ENCODE peak calls at places on chromosomes 4 and X, in eight cellular contexts. Z, W, X, R, Y, U, B and O are unnamed samples.
A peak's percentile ranks its signal among the peaks of the same experiment; 100 is the strongest.

GRCh38 chr4:147318581-147318980 is 162.3 kb upstream of the EDNRA start:
- DNase-seq in W (no peak), Y (peak; percentile 68), Z (peak; percentile 73), X (no peak), B (no peak), R (no peak), U (no peak), O (no peak)

GRCh38 chrX:8349816-8350544 is 114.7 kb upstream of the VCX3B start:
- DNase-seq in B (no peak), W (no peak), X (no peak), Y (no peak), R (no peak), Z (no peak), U (no peak), O (no peak)

GRCh38 chr4:168609369-168609768 is 112.5 kb downstream of the PALLD start:
- DNase-seq in R (no peak), U (no peak), W (no peak), Y (no peak), Z (no peak), B (no peak), X (no peak), O (no peak)

GRCh38 chrX:153672531-153673397 is 849 bp downstream of the PNCK start:
- DNase-seq in X (no peak), Y (no peak), Z (no peak), U (no peak), R (peak; percentile 55), W (no peak), B (no peak), O (no peak)

GRCh38 chrX:148552775-148553174 is 52.4 kb downstream of the AFF2 start:
- DNase-seq in W (no peak), Z (no peak), X (no peak), R (no peak), U (no peak), B (no peak), Y (no peak), O (no peak)

GRCh38 chrX:100928660-100929613 is at the start of gene XKRX:
- DNase-seq in Y (no peak), B (peak; percentile 30), X (no peak), U (peak; percentile 65), Z (peak; percentile 3), W (peak; percentile 19), R (peak; percentile 91), O (peak; percentile 82)

GRCh38 chrX:16868920-16869319 is 1.2 kb downstream of the RBBP7 start:
- DNase-seq in W (no peak), Z (no peak), B (no peak), Y (no peak), X (no peak), R (no peak), U (no peak), O (no peak)

GRCh38 chr4:24551492-24552330 is 32.6 kb downstream of the DHX15 start:
- DNase-seq in Y (peak; percentile 70), B (no peak), X (no peak), U (no peak), W (no peak), Z (peak; percentile 69), R (no peak), O (no peak)

GRCh38 chr4:87103086-87103485 is 117.3 kb downstream of the KLHL8 start:
- DNase-seq in B (no peak), Z (no peak), R (no peak), X (no peak), U (no peak), Y (no peak), W (no peak), O (no peak)

GRCh38 chr4:75673959-75674328 is 733 bp upstream of the G3BP2 start:
- DNase-seq in Y (no peak), Z (peak; percentile 45), R (peak; percentile 46), X (no peak), W (no peak), B (no peak), U (no peak), O (no peak)

GRCh38 chr4:11669156-11669555 is 240.5 kb upstream of the HS3ST1 start:
- DNase-seq in U (no peak), Y (peak; percentile 39), B (no peak), R (no peak), X (no peak), Z (peak; percentile 7), W (no peak), O (no peak)

GRCh38 chrX:45771114-45771513 is 570.4 kb upstream of the DIPK2B start:
- DNase-seq in X (no peak), R (no peak), B (no peak), W (peak; percentile 73), Y (peak; percentile 96), Z (peak; percentile 93), U (peak; percentile 60), O (peak; percentile 42)

GRCh38 chrX:107576841-107577240 is 51.5 kb upstream of the PRPS1 start:
- DNase-seq in X (no peak), W (no peak), Y (no peak), U (no peak), R (no peak), B (no peak), Z (no peak), O (no peak)

GRCh38 chrX:2635366-2635765 is 55.7 kb upstream of the CD99 start:
- DNase-seq in X (no peak), Z (no peak), R (no peak), B (no peak), W (no peak), U (no peak), Y (no peak), O (no peak)

GRCh38 chr4:146179784-146180405 is 4.4 kb downstream of the LSM6 start:
- DNase-seq in W (no peak), B (no peak), R (peak; percentile 69), Z (no peak), Y (no peak), X (no peak), U (no peak), O (no peak)
- H3K4me1 ChIP-seq in W (no peaks in the 10 kb centered on the region), B (peaks cover 51% of the 10 kb centered on the region), R (peaks cover 10% of the 10 kb centered on the region), Z (peaks cover 4% of the 10 kb centered on the region), Y (peaks cover 3% of the 10 kb centered on the region), X (peaks cover 54% of the 10 kb centered on the region), U (peaks cover 9% of the 10 kb centered on the region), O (peaks cover 10% of the 10 kb centered on the region)

GRCh38 chr4:19026281-19026680 is 1004.7 kb upstream of the LCORL start:
- DNase-seq in X (no peak), U (no peak), Y (no peak), B (no peak), W (peak; percentile 31), Z (peak; percentile 76), R (no peak), O (no peak)
- TF ChIP-seq CTCF in X (no peak), U (no peak), Y (no peak), B (no peak), W (no peak), Z (no peak), R (no peak), O (no peak)

GRCh38 chrX:68833855-68834331 is 5.1 kb downstream of the EFNB1 start:
- DNase-seq in Y (no peak), W (no peak), U (peak; percentile 38), R (peak; percentile 32), Z (no peak), X (no peak), B (no peak), O (no peak)
- H3K4me1 ChIP-seq in Y (peaks cover 3% of the 10 kb centered on the region), W (no peaks in the 10 kb centered on the region), U (peaks cover 15% of the 10 kb centered on the region), R (no peaks in the 10 kb centered on the region), Z (peaks cover 16% of the 10 kb centered on the region), X (peaks cover 8% of the 10 kb centered on the region), B (peaks cover 6% of the 10 kb centered on the region), O (no peaks in the 10 kb centered on the region)

DNA sequence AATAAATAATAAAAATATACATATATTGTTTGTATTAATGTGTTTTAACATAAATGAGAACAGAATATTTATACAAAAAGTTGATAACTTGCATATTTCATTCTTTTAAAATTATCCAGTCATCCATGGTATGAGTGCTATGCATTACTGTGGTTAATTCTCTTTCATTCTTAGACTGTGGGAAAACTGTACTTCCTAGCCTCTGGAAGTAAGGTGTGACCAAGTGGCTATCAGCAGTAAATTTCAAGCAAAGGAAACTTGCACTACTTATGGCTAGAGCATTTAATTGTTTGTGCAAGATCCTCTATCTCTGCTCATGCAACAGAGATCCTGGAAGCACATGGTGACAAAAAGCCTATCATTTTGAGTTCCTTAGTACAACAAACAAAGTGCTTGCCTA is 1054.5 kb upstream of the PABPC4L start:
- DNase-seq in X (no peak), U (no peak), R (no peak), B (no peak), Z (peak; percentile 71), Y (peak; percentile 40), W (no peak), O (no peak)
- TF ChIP-seq CTCF in X (no peak), U (no peak), R (no peak), B (no peak), Z (no peak), Y (no peak), W (no peak), O (no peak)

GRCh38 chr4:3646280-3646679 is 114.1 kb upstream of the LRPAP1 start:
- DNase-seq in Z (no peak), R (no peak), B (no peak), U (no peak), W (no peak), Y (no peak), X (no peak), O (no peak)
- H3K4me1 ChIP-seq in Z (no peaks in the 10 kb centered on the region), R (no peaks in the 10 kb centered on the region), B (no peaks in the 10 kb centered on the region), U (no peaks in the 10 kb centered on the region), W (peaks cover 7% of the 10 kb centered on the region), Y (no peaks in the 10 kb centered on the region), X (no peaks in the 10 kb centered on the region), O (no peaks in the 10 kb centered on the region)

GRCh38 chr4:25827897-25828296 is 34.9 kb downstream of the SEL1L3 start:
- DNase-seq in R (no peak), W (no peak), B (no peak), X (no peak), U (no peak), Y (no peak), Z (no peak), O (no peak)
- TF ChIP-seq CTCF in R (no peak), W (no peak), B (no peak), X (no peak), U (no peak), Y (no peak), Z (no peak), O (no peak)

DNA sequence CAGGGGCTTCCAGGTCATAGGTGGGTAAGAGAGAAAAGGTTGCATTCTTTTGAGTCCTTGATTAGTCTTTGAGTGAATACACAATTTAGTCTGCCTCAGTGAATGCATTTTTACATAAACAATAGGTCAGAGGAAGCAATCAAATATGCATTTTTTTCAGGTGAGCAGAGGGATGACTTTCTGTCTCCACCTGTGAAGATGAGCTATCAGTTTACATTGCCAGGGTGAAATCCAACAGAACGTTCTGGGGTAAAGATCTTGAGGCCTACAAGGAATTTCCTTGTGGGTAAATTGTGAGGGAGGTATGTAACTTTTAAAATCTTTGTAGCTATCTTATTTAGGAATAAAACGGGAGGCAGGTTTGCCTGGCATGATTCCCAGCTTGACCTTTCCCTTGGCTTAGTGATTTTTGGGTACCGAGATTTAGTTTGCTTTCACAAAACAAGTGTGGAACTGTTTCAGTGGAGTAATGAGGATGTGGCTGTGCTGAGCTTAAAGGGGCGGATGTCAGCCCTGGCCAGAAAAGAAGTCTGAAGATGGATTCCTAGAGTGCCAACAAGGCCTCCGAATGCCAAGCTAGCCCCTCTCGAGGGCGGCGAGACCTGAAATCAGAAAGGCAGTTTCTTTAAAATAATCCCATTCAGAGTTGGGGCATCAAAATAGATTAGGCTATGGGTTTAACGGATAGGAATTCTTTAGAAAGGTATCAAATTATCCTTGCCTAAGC is 29.5 kb downstream of the TMEM131L start:
- DNase-seq in B (no peak), R (no peak), U (no peak), X (no peak), W (no peak), Y (no peak), Z (no peak), O (no peak)
- H3K4me1 ChIP-seq in B (peaks cover 93% of the 10 kb centered on the region), R (no peaks in the 10 kb centered on the region), U (no peaks in the 10 kb centered on the region), X (peaks cover 66% of the 10 kb centered on the region), W (no peaks in the 10 kb centered on the region), Y (peaks cover 19% of the 10 kb centered on the region), Z (peaks cover 24% of the 10 kb centered on the region), O (peaks cover 3% of the 10 kb centered on the region)